ENCODE peak calls at places on chromosomes 12 and 14, in eight cellular contexts. O, Q, M, L, H, S, C and V are unnamed samples.

GRCh38 chr12:62533755-62534107 is 67.1 kb downstream of the MON2 start:
- DNase-seq in Q (no peak), O (no peak), S (no peak), C (no peak), H (no peak), L (no peak), M (no peak), V (no peak)

GRCh38 chr14:21107360-21107781 is 6.5 kb downstream of the TMEM253 start:
- DNase-seq in M (no peak), Q (no peak), C (no peak), H (no peak), S (no peak), O (no peak), L (no peak), V (peak)

GRCh38 chr12:62689042-62689839 is 222.6 kb downstream of the MON2 start:
- DNase-seq in C (no peak), Q (no peak), S (no peak), O (no peak), H (no peak), M (no peak), L (no peak), V (no peak)

GRCh38 chr12:58930770-58931324 is 10.5 kb upstream of the LRIG3 start:
- DNase-seq in L (no peak), S (no peak), Q (no peak), H (no peak), C (no peak), O (no peak), M (no peak), V (no peak)

GRCh38 chr14:72617391-72618011 is 276.4 kb downstream of the DPF3 start:
- DNase-seq in C (peak), O (peak), L (no peak), M (no peak), Q (peak), H (no peak), S (no peak), V (no peak)

GRCh38 chr14:97033556-97034081 is 236.4 kb downstream of the VRK1 start:
- DNase-seq in H (no peak), O (no peak), M (no peak), S (no peak), Q (peak), C (no peak), L (peak), V (no peak)

GRCh38 chr12:31790759-31791158 is 61.9 kb upstream of the AMN1 start:
- DNase-seq in S (no peak), H (no peak), O (no peak), C (no peak), Q (no peak), M (no peak), L (no peak), V (no peak)

GRCh38 chr14:104970231-104971068 is 7.7 kb downstream of the AHNAK2 start:
- DNase-seq in M (peak), L (peak), Q (peak), O (peak), H (no peak), S (peak), C (peak), V (peak)

GRCh38 chr12:16691624-16692023 is 85.7 kb upstream of the LMO3 start:
- DNase-seq in O (no peak), M (no peak), Q (peak), S (no peak), L (no peak), H (no peak), C (no peak), V (no peak)

GRCh38 chr14:100590726-100591452 is 3.7 kb upstream of the BEGAIN start:
- DNase-seq in Q (no peak), C (peak), M (no peak), H (no peak), L (peak), O (no peak), S (no peak), V (no peak)

GRCh38 chr12:27627123-27627835 is 69.0 kb upstream of the REP15 start:
- DNase-seq in H (peak), C (no peak), O (no peak), M (peak), L (no peak), Q (no peak), S (no peak), V (peak)

GRCh38 chr12:19080918-19081317 is 48.6 kb upstream of the PLEKHA5 start:
- DNase-seq in Q (no peak), O (no peak), M (no peak), S (no peak), L (no peak), H (no peak), C (no peak), V (no peak)

GRCh38 chr14:85817430-85817829 is 287.5 kb downstream of the FLRT2 start:
- DNase-seq in C (no peak), L (no peak), H (no peak), Q (no peak), S (no peak), M (no peak), O (no peak), V (no peak)

GRCh38 chr14:91577632-91578233 is 67.6 kb upstream of the PPP4R3A start:
- DNase-seq in O (no peak), M (no peak), Q (no peak), S (no peak), C (no peak), L (no peak), H (no peak), V (no peak)

DNA sequence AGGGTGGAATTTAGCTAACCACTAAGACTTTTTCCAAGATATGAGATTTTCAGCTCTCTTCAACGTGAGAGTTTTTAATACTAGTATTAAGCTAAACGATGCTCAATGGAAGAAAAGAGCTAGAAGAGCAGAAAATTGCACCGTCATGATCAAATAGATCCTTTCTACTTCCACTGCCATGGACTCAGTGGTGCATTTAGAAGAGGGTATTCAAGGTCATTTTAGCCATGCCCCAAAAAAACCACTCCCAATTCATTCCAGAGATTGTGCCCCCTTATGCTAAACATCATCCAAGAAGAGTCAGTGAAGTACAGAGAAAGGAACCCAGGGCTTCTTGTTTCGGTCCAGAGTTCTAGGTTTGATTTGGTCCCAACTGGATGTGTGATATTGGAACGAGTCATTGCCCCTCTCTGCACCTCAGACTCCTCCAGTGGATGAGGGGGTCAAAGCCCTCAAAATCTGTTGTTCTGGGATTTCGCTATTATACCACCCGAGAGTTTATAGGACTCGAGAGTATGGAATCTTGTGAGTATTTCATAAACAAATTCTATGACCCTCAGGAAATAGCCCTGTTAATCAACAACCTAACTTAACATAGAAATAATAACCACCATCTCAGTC is 55.2 kb downstream of the DAD1 start:
- DNase-seq in O (no peak), Q (no peak), C (no peak), M (no peak), S (no peak), H (no peak), L (no peak), V (no peak)
- H3K4me3 ChIP-seq in O (no peak), Q (no peak), C (no peak), M (no peak), S (no peak), H (no peak), L (no peak), V (no peak)

DNA sequence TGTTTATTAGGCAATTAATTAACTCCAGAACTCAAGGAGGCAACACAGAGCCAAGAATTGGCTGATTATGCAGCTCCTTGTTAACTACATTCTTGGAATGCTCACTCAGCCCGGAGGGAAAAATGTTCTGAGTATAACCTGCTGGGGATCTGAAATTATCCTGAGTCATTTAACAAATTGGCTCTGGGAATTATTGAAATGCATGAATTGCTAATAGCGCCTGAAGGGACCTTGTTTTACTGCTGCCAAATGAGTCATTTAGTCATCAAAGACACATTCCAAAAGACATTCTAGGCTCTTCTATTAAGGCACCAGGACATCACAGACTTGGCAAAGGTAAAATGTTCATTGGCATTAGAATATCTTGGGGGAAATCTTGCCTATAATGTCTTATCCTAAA is 13.0 kb downstream of the TMEM52B start:
- DNase-seq in O (no peak), Q (no peak), H (no peak), C (no peak), M (peak), S (no peak), L (no peak), V (peak)
- H3K4me3 ChIP-seq in O (no peak), Q (no peak), H (no peak), C (no peak), M (no peak), S (no peak), L (no peak), V (no peak)

GRCh38 chr12:45644521-45644920 is 85.0 kb upstream of the ARID2 start:
- DNase-seq in C (no peak), L (no peak), S (no peak), H (no peak), Q (no peak), M (peak), O (no peak), V (peak)

GRCh38 chr12:45651029-45651428 is 78.5 kb upstream of the ARID2 start:
- DNase-seq in M (no peak), H (no peak), S (no peak), O (no peak), C (no peak), L (no peak), Q (no peak), V (no peak)

GRCh38 chr12:45648070-45648469 is 81.4 kb upstream of the ARID2 start:
- DNase-seq in S (no peak), M (no peak), O (peak), L (no peak), C (peak), H (no peak), Q (no peak), V (no peak)

DNA sequence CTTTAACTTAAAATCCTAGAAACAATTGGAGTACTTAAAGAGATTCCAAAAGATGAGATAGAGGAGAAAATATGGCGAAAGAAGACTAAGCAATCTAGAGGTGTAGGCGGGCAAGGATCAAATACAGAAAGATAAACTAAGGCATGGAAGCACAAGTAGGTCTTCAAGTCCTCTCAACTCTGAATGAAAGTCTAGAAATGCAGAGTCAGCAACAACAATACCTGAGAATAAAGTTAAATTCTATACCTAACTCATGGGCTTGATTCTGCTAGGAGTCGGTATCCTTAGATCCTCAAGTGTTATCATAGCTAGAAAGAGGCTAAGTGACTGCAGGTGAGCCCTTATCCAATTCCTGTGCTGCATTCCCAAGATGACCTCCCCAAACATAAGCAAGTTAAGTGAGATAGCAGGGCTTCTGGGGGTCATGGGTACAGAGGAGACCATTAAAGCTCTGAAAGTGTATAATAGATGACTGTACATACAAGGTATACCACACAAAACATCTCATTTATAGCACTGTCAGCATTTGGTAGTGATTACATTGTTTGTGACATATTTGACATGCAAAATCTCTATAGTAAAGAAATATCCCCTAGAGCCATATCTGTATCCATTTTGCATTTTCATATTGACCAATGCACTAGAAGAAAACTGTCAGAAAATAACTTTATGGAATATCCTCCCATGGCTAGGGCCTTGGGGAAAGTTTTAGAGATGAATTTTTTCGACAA is 82.5 kb upstream of the ARID2 start:
- DNase-seq in Q (no peak), C (no peak), H (no peak), S (no peak), O (no peak), M (no peak), L (no peak), V (no peak)
- H3K4me3 ChIP-seq in Q (no peak), C (no peak), H (no peak), S (no peak), O (no peak), M (no peak), L (no peak), V (no peak)

GRCh38 chr14:102574840-102575478 is 17.5 kb upstream of the RCOR1 start:
- DNase-seq in Q (peak), H (no peak), M (no peak), L (no peak), O (no peak), C (no peak), S (no peak), V (no peak)

GRCh38 chr14:102575479-102576428 is 16.7 kb upstream of the RCOR1 start:
- DNase-seq in L (no peak), M (no peak), S (no peak), O (no peak), Q (no peak), H (no peak), C (no peak), V (no peak)

GRCh38 chr14:102571478-102572042 is 20.9 kb upstream of the RCOR1 start:
- DNase-seq in O (no peak), S (no peak), H (no peak), C (no peak), Q (no peak), L (no peak), M (no peak), V (no peak)

GRCh38 chr14:102571043-102571442 is 21.4 kb upstream of the RCOR1 start:
- DNase-seq in C (no peak), S (no peak), O (no peak), H (no peak), Q (no peak), L (no peak), M (no peak), V (no peak)

GRCh38 chr14:102573591-102574046 is 18.8 kb upstream of the RCOR1 start:
- DNase-seq in S (no peak), M (no peak), O (no peak), Q (no peak), L (no peak), C (no peak), H (no peak), V (no peak)
- H3K4me3 ChIP-seq in S (no peak), M (no peak), O (no peak), Q (no peak), L (no peak), C (no peak), H (no peak), V (no peak)

DNA sequence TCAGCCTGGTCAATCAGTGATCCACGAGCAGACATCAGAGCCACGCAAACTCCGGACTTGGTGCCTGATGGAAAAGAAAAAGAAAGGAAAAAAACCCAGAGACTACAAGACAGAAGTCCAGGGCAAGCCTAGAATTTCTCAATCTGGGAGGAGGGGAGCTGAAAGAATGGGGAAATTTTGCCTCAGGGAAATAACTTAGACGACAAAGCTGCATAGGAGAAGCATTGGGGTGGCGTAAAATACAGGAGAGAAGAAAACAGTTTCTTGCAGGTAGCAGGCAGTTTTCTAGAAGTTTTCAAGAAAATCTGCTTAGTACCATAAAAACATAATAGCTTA is 2.6 kb upstream of the SLC11A2 start:
- DNase-seq in L (no peak), O (no peak), M (peak), H (no peak), Q (no peak), C (no peak), S (no peak), V (peak)
- H3K4me3 ChIP-seq in L (no peak), O (no peak), M (no peak), H (no peak), Q (no peak), C (no peak), S (peak), V (no peak)

GRCh38 chr12:120652671-120653435 is 12.4 kb downstream of the CABP1 start:
- DNase-seq in Q (no peak), S (no peak), H (no peak), O (no peak), C (no peak), L (no peak), M (no peak), V (no peak)

GRCh38 chr12:120650249-120650690 is 9.8 kb downstream of the CABP1 start:
- DNase-seq in H (no peak), M (no peak), L (no peak), C (no peak), Q (no peak), S (no peak), O (no peak), V (no peak)

GRCh38 chr12:120651821-120652220 is 11.4 kb downstream of the CABP1 start:
- DNase-seq in L (no peak), O (no peak), M (peak), H (no peak), Q (peak), S (no peak), C (no peak), V (peak)

GRCh38 chr12:120647375-120647755 is 6.9 kb downstream of the CABP1 start:
- DNase-seq in C (no peak), M (no peak), L (no peak), S (no peak), H (no peak), O (no peak), Q (no peak), V (no peak)

DNA sequence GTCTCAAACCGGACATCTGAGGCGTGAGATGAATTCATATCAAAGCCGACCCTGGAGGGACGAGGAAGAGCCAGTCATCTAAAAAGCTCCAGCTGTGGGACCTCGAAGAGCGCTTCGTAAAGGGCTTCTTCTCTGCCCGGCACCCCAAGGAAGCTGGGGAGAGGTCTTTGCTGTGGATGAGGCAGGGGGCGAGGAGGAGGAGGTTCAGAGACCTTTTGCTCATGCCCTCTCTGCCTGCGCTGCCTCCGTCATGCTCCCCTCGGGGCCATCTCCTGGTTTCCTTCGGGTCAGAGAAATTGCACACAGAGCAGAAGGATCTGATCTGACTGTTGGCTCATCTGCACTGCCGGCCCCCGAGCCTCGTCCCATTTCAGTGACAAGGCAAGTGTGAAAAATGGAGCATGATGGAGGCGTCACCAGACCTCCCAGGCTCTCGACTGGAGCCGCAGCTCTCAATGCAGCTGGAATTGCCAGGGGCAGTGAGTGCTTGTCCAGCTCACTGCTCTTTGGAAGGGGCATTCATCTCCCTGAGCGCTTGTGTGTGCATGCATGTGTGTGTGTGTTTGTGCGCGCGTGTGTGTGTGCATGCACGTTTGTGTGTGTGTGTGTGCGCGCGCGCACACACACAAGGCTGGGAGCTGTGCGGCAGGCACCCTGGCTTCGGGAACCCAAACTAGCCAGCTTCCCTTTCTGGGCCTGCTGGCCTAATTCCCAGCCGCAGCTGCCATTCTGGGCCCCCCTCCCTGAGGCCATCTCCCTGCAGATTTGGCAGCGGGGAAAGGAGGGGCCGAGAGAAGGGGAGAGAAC is 9.2 kb downstream of the CABP1 start:
- DNase-seq in O (no peak), C (no peak), M (no peak), H (no peak), Q (peak), L (no peak), S (no peak), V (no peak)
- H3K4me3 ChIP-seq in O (peak), C (peak), M (no peak), H (peak), Q (peak), L (no peak), S (peak), V (no peak)

GRCh38 chr12:54414191-54414525 is 4.9 kb downstream of the ITGA5 start:
- DNase-seq in L (no peak), O (peak), H (no peak), C (no peak), S (no peak), M (no peak), Q (no peak), V (no peak)
- H3K4me3 ChIP-seq in L (no peak), O (peak), H (no peak), C (peak), S (no peak), M (no peak), Q (no peak), V (no peak)

GRCh38 chr12:8914716-8915526 is 612 bp downstream of the PHC1 start:
- DNase-seq in C (peak), S (peak), Q (peak), M (peak), L (peak), H (no peak), O (peak), V (peak)

GRCh38 chr12:8917031-8917430 is 2.7 kb downstream of the PHC1 start:
- DNase-seq in C (no peak), L (no peak), M (no peak), O (no peak), S (no peak), Q (no peak), H (no peak), V (no peak)

GRCh38 chr12:8913702-8914032 is 642 bp upstream of the PHC1 start:
- DNase-seq in M (peak), L (no peak), S (no peak), Q (no peak), C (no peak), O (no peak), H (no peak), V (no peak)

GRCh38 chr12:8917751-8918150 is 3.4 kb downstream of the PHC1 start:
- DNase-seq in L (no peak), H (no peak), S (no peak), O (no peak), M (no peak), C (no peak), Q (no peak), V (no peak)

GRCh38 chr12:8916154-8916553 is 1.8 kb downstream of the PHC1 start:
- DNase-seq in M (no peak), C (no peak), O (no peak), S (no peak), L (no peak), Q (no peak), H (no peak), V (no peak)
- H3K4me3 ChIP-seq in M (no peak), C (no peak), O (no peak), S (no peak), L (no peak), Q (peak), H (no peak), V (no peak)